ENCODE peak calls at places on chromosomes 6 and 20, in seven cellular contexts. T, D, C, L, V, E and R are unnamed samples.
A peak's percentile ranks its signal among the peaks of the same experiment; 100 is the strongest.

GRCh38 chr6:68976260-68976659 is 341.2 kb downstream of the ADGRB3 start:
- DNase-seq in V (no peak), C (no peak), E (no peak), D (no peak), T (no peak), L (no peak), R (no peak)

GRCh38 chr6:7166410-7167293 is 58.9 kb downstream of the RREB1 start:
- DNase-seq in L (no peak), T (no peak), C (no peak), V (peak; percentile 54), D (no peak), E (no peak), R (no peak)

GRCh38 chr20:31698803-31699718 is 23.6 kb downstream of the BCL2L1 start:
- DNase-seq in C (no peak), E (no peak), T (peak; percentile 58), D (peak; percentile 98), V (peak; percentile 67), L (peak; percentile 69), R (peak; percentile 50)

GRCh38 chr20:51480507-51481270 is 61.8 kb downstream of the NFATC2 start:
- DNase-seq in E (no peak), V (no peak), L (no peak), D (no peak), T (no peak), C (no peak), R (no peak)

GRCh38 chr6:11929451-11929850 is 82.7 kb upstream of the HIVEP1 start:
- DNase-seq in L (no peak), V (no peak), T (no peak), C (no peak), E (no peak), D (no peak), R (no peak)

GRCh38 chr20:48618052-48618451 is 209.7 kb downstream of the PREX1 start:
- DNase-seq in E (no peak), T (no peak), C (no peak), V (no peak), L (no peak), D (no peak), R (no peak)

GRCh38 chr6:92667843-92668242 is 751.5 kb downstream of the EPHA7 start:
- DNase-seq in D (no peak), C (no peak), L (no peak), V (no peak), T (no peak), E (no peak), R (no peak)

GRCh38 chr6:12578751-12579150 is 137.8 kb upstream of the PHACTR1 start:
- DNase-seq in D (peak; percentile 84), E (no peak), C (no peak), T (no peak), V (no peak), L (no peak), R (no peak)

GRCh38 chr20:52219441-52219840 is 27.9 kb upstream of the ZFP64 start:
- DNase-seq in L (no peak), E (no peak), V (no peak), D (no peak), C (no peak), T (no peak), R (no peak)

GRCh38 chr6:5744497-5744896 is 262.2 kb downstream of the NRN1 start:
- DNase-seq in L (no peak), C (no peak), E (no peak), D (no peak), V (peak; percentile 35), T (no peak), R (no peak)

GRCh38 chr20:62952373-62953166 is at the start of gene SLC17A9:
- DNase-seq in C (no peak), D (no peak), L (peak; percentile 38), V (peak; percentile 94), E (peak; percentile 95), T (peak; percentile 46), R (no peak)

GRCh38 chr6:40937491-40937890 is 101.5 kb downstream of the UNC5CL start:
- DNase-seq in L (no peak), V (no peak), D (no peak), T (no peak), C (no peak), E (no peak), R (no peak)

GRCh38 chr6:6810727-6811126 is 222.2 kb downstream of the LY86 start:
- DNase-seq in V (peak; percentile 20), C (no peak), D (peak; percentile 60), T (no peak), E (no peak), L (no peak), R (no peak)

GRCh38 chr6:15481892-15482291 is 180.9 kb downstream of the DTNBP1 start:
- DNase-seq in D (peak; percentile 27), E (no peak), T (no peak), V (no peak), C (no peak), L (no peak), R (no peak)

GRCh38 chr20:24949756-24950127 is 673 bp downstream of the CST7 start:
- DNase-seq in E (no peak), L (no peak), T (peak; percentile 7), D (no peak), C (no peak), V (no peak), R (no peak)

GRCh38 chr6:4672772-4673171 is 103.4 kb upstream of the CDYL start:
- DNase-seq in C (no peak), E (no peak), V (no peak), L (no peak), T (no peak), D (no peak), R (no peak)

GRCh38 chr20:5073154-5074049 is 46.4 kb downstream of the PCNA start:
- DNase-seq in D (peak; percentile 91), E (peak; percentile 50), T (peak; percentile 88), L (peak; percentile 85), V (peak; percentile 93), C (no peak), R (peak; percentile 70)

GRCh38 chr6:165807249-165807951 is 144.4 kb upstream of the PDE10A start:
- DNase-seq in C (no peak), D (no peak), V (no peak), T (no peak), L (no peak), E (no peak), R (no peak)

GRCh38 chr20:22586645-22587310 is 2.4 kb upstream of the FOXA2 start:
- DNase-seq in T (peak; percentile 83), V (peak; percentile 73), D (no peak), E (peak; percentile 94), L (no peak), C (no peak), R (peak; percentile 35)

GRCh38 chr6:22313796-22314195 is 17.0 kb upstream of the PRL start:
- DNase-seq in C (no peak), T (no peak), V (no peak), E (no peak), D (no peak), L (no peak), R (no peak)

GRCh38 chr6:9801255-9801757 is 613.6 kb downstream of the TFAP2A start:
- DNase-seq in C (no peak), E (no peak), V (no peak), T (no peak), D (no peak), L (no peak), R (no peak)

GRCh38 chr20:56208121-56208520 is 40.4 kb upstream of the MC3R start:
- DNase-seq in T (no peak), C (no peak), L (no peak), V (no peak), D (no peak), E (no peak), R (no peak)

GRCh38 chr6:153131037-153131981 is at the start of gene RGS17:
- DNase-seq in L (no peak), V (peak; percentile 16), D (peak; percentile 55), C (peak; percentile 60), T (peak; percentile 51), E (peak; percentile 88), R (no peak)

GRCh38 chr6:137904822-137905617 is 38.0 kb downstream of the TNFAIP3 start:
- DNase-seq in E (peak; percentile 54), D (no peak), L (no peak), C (no peak), T (peak; percentile 33), V (peak; percentile 36), R (no peak)

GRCh38 chr6:8172510-8172909 is 70.2 kb upstream of the EEF1E1 start:
- DNase-seq in E (no peak), V (no peak), L (no peak), T (no peak), D (no peak), C (no peak), R (no peak)

GRCh38 chr6:30075987-30076311 is 380 bp upstream of the RNF39 start:
- DNase-seq in D (peak; percentile 90), E (peak; percentile 82), T (peak; percentile 63), L (no peak), V (no peak), C (no peak), R (no peak)

GRCh38 chr6:30076333-30076732 is 764 bp upstream of the RNF39 start:
- DNase-seq in V (no peak), C (no peak), E (no peak), L (no peak), D (peak; percentile 38), T (no peak), R (no peak)

GRCh38 chr6:30073489-30074240 is 1.9 kb downstream of the RNF39 start:
- DNase-seq in D (no peak), C (no peak), L (no peak), E (no peak), T (no peak), V (no peak), R (no peak)

GRCh38 chr6:30074331-30075093 is 1.1 kb downstream of the RNF39 start:
- DNase-seq in V (no peak), L (no peak), T (no peak), D (no peak), E (peak; percentile 66), C (no peak), R (no peak)

GRCh38 chr6:30075094-30075986 is at the start of gene RNF39:
- DNase-seq in T (no peak), E (peak; percentile 84), L (no peak), V (peak; percentile 42), D (peak; percentile 79), C (no peak), R (no peak)
- TF ChIP-seq CTCF in T (no peak), E (no peak), L (peak; percentile 24), V (peak; percentile 33), D (peak; percentile 63), C (peak; percentile 47), R (no peak)

GRCh38 chr6:28393912-28394662 is 5.5 kb downstream of the ZSCAN12 start:
- DNase-seq in V (no peak), T (no peak), E (no peak), D (no peak), C (no peak), L (no peak), R (no peak)
- TF ChIP-seq CTCF in V (no peak), T (no peak), E (no peak), D (peak; percentile 33), C (peak; percentile 52), L (no peak), R (no peak)

DNA sequence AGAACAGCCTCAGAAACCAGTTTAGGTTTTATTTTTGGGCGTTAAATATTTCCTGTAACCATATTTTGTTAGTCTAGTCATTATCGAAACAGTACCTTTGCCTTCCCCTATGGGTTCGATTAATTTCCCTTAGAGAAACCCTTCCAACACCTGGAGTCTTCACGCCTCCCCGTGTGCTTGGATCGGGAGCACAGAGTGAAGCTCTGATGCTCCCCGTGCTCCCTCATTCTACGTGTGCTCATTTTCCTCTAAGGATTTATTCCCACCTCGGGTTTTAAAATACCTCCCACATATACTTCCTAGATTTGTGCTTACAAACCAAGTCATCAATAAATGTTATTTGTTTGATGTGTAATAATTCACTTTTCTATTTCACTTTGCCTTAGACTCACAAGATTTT is 142.4 kb downstream of the TTLL2 start:
- DNase-seq in C (no peak), E (no peak), D (no peak), V (no peak), T (no peak), L (no peak), R (no peak)
- TF ChIP-seq CTCF in C (no peak), E (no peak), D (no peak), V (no peak), T (no peak), L (no peak), R (no peak)

GRCh38 chr6:30470968-30471367 is 18.3 kb upstream of the HLA-E start:
- DNase-seq in C (no peak), T (no peak), V (no peak), L (no peak), E (no peak), D (no peak), R (no peak)
- TF ChIP-seq CTCF in C (no peak), T (no peak), V (no peak), L (no peak), E (no peak), D (no peak), R (no peak)